ENCODE peak calls at places on chromosome 1, in nine cellular contexts. Z is fibroblast of lung, V is suprapubic skin, S is GM10248, J is IMR-90, G is lower lobe of right lung, E is right atrium auricular region, M is heart left ventricle, I is omental fat pad. U is an unnamed sample.

GRCh38 chr1:150507912-150508864 is at the start of gene ECM1:
- DNase-seq in S (no peak), Z (peak; percentile 75), E (peak; percentile 85), I (no peak), J (peak; percentile 84), M (peak; percentile 78), G (peak; percentile 42), V (peak; percentile 82), U (peak; percentile 79)

GRCh38 chr1:34906756-34907155 is 22.7 kb downstream of the DLGAP3 start:
- DNase-seq in I (no peak), S (no peak), J (no peak), G (no peak), E (no peak), M (no peak), V (no peak), Z (no peak), U (no peak)

GRCh38 chr1:212852105-212852688 is 4.7 kb upstream of the SPATA45 start:
- DNase-seq in Z (no peak), I (no peak), M (no peak), S (no peak), V (no peak), J (no peak), E (no peak), G (no peak), U (no peak)

GRCh38 chr1:206703647-206704046 is 18.9 kb downstream of the MAPKAPK2 start:
- DNase-seq in I (no peak), G (no peak), E (no peak), S (peak; percentile 68), J (peak; percentile 49), Z (no peak), M (no peak), V (no peak), U (no peak)

GRCh38 chr1:4153571-4153970 is 253.5 kb upstream of the C1orf174 start:
- DNase-seq in J (no peak), E (no peak), G (no peak), S (no peak), M (no peak), Z (no peak), V (no peak), I (no peak), U (no peak)

GRCh38 chr1:89396902-89397301 is 33.0 kb downstream of the GBP6 start:
- DNase-seq in V (no peak), J (no peak), S (no peak), I (no peak), E (no peak), G (no peak), Z (no peak), M (no peak), U (no peak)

GRCh38 chr1:162204883-162205132 is 135.3 kb downstream of the NOS1AP start:
- DNase-seq in M (no peak), J (no peak), S (no peak), E (no peak), V (no peak), I (no peak), Z (no peak), G (no peak), U (no peak)

GRCh38 chr1:240888039-240888786 is 276.3 kb upstream of the GREM2 start:
- DNase-seq in M (no peak), S (peak; percentile 60), Z (peak; percentile 3), J (no peak), G (no peak), V (no peak), I (no peak), E (no peak), U (no peak)

GRCh38 chr1:11505591-11506538 is 26.9 kb downstream of the DISP3 start:
- DNase-seq in S (no peak), M (no peak), G (no peak), J (no peak), E (no peak), V (no peak), I (no peak), Z (no peak), U (no peak)

GRCh38 chr1:912740-913301 is 10.9 kb upstream of the SAMD11 start:
- DNase-seq in S (no peak), V (no peak), G (peak; percentile 43), M (peak; percentile 28), E (no peak), J (no peak), I (peak; percentile 18), Z (no peak), U (peak; percentile 37)

GRCh38 chr1:167499657-167500056 is 18.7 kb downstream of the CD247 start:
- DNase-seq in Z (no peak), E (no peak), M (no peak), I (no peak), S (peak; percentile 79), G (no peak), V (no peak), J (no peak), U (no peak)

GRCh38 chr1:87688136-87688535 is 359.5 kb downstream of the LMO4 start:
- DNase-seq in I (no peak), G (no peak), E (no peak), Z (no peak), S (no peak), J (no peak), M (no peak), V (no peak), U (no peak)

GRCh38 chr1:32413507-32414185 is 19.4 kb upstream of the BSDC1 start:
- DNase-seq in S (peak; percentile 51), J (peak; percentile 68), Z (peak; percentile 71), M (peak; percentile 39), E (peak; percentile 61), V (peak; percentile 79), I (no peak), G (peak; percentile 47), U (peak; percentile 71)

GRCh38 chr1:152026895-152027294 is 9.9 kb downstream of the S100A11 start:
- DNase-seq in I (no peak), J (peak; percentile 48), E (no peak), V (no peak), Z (peak; percentile 17), M (no peak), G (no peak), S (no peak), U (peak; percentile 74)

GRCh38 chr1:6093061-6093460 is 47.4 kb downstream of the KCNAB2 start:
- DNase-seq in E (no peak), M (no peak), G (peak; percentile 14), S (no peak), I (no peak), J (no peak), Z (no peak), V (no peak), U (no peak)

GRCh38 chr1:94926365-94926914 is 470 bp downstream of the CNN3 start:
- DNase-seq in Z (peak; percentile 61), J (peak; percentile 53), E (no peak), V (no peak), I (no peak), M (peak; percentile 66), G (peak; percentile 65), S (peak; percentile 51), U (peak; percentile 56)

GRCh38 chr1:203584040-203584439 is 42.6 kb upstream of the ATP2B4 start:
- DNase-seq in M (no peak), J (peak; percentile 61), E (no peak), I (no peak), Z (peak; percentile 45), S (no peak), V (no peak), G (no peak), U (peak; percentile 72)

GRCh38 chr1:11842154-11843041 is 5.2 kb downstream of the NPPA start:
- DNase-seq in I (no peak), E (no peak), V (no peak), G (peak; percentile 66), Z (peak; percentile 40), M (peak; percentile 49), S (peak; percentile 45), J (peak; percentile 34), U (no peak)

GRCh38 chr1:54108156-54108555 is 44.6 kb downstream of the CDCP2 start:
- DNase-seq in E (no peak), J (no peak), G (no peak), Z (no peak), V (no peak), M (no peak), S (no peak), I (no peak), U (no peak)

DNA sequence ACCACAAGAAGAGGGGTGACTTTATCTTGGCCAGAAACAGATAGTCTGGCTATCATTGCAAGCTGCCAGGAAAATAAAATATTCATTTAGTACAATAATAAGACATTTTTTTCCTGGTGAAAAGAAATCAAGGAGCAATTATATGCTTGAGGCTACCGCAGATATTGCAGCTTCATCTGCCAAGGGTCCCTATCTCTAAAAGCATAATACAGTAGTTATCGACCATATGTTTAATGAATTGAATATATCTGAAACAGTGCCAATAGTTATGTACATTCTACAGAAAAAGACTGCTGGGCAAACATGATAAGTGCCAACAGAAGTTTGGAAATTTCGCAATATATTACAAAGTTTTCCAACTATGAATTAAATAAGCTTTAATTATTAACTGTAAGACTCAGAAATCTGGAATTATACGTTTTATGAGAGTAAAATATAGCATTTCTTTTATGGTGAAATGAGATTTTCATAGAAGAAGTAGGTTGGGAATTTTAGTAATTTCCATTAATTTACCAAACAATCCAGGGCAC is 561.1 kb upstream of the ZP4 start:
- DNase-seq in V (no peak), E (no peak), I (no peak), J (no peak), M (no peak), Z (no peak), S (no peak), G (no peak), U (no peak)
- TF ChIP-seq CTCF in V (no peak), E (no peak), I (no peak), J (no peak), M (no peak), Z (no peak), S (no peak), G (no peak), U (no peak)

GRCh38 chr1:46969014-46969619 is 27.8 kb upstream of the CYP4A11 start:
- DNase-seq in Z (no peak), I (no peak), E (no peak), S (no peak), G (no peak), M (no peak), V (no peak), J (no peak), U (no peak)
- TF ChIP-seq CTCF in Z (no peak), I (no peak), E (no peak), S (no peak), G (no peak), M (no peak), V (no peak), J (no peak), U (no peak)

DNA sequence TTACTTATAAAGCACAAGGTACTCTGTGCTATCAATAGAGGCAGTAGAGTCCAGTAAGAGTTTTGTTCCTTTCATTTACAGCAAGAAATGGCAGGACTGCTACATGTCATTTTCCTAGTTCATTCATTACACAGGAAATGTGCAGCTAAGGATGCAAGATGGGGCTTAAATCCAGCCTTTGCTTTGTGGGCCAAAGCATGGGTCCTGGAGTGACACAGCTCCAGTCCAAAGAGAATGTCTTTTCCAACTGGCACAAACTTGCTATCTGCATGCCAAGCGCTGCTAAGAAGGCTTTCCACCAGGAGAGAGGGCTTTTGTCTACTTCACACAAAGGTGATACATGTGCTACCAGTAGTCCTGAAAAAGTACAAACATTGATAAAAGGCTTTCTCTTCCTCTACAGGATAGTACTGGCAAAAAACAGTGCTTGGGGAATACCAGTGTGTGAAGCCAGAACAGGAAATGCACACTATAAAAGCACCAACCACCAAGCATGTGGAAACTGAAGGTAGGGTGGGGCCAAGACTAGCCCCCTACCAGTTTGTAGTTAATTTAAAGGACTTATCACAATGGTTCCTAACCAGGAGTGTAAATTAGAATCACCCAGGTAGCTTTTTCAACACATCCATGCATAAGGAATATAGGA is 68.7 kb downstream of the ARID4B start:
- DNase-seq in J (no peak), V (no peak), E (no peak), Z (no peak), S (no peak), G (no peak), I (no peak), M (no peak), U (no peak)
- TF ChIP-seq CTCF in J (no peak), V (no peak), E (no peak), Z (no peak), S (no peak), G (no peak), I (no peak), M (no peak), U (no peak)

GRCh38 chr1:156465747-156466365 is 34.7 kb downstream of the MEF2D start:
- DNase-seq in S (no peak), G (no peak), J (no peak), Z (peak; percentile 36), E (no peak), M (no peak), V (no peak), I (no peak), U (no peak)
- TF ChIP-seq CTCF in S (no peak), G (no peak), J (peak; percentile 27), Z (no peak), E (no peak), M (no peak), V (no peak), I (no peak), U (peak; percentile 15)

U was measured in AG10803.